ENCODE peak calls at places on chromosomes 3 and 15, in five cellular contexts. I is PC-3, G is transverse colon, W is upper lobe of right lung, L is left lung. D is an unnamed sample. For H3K9me3, the result is how much of the 10 kb centered on the place peaks cover.

GRCh38 chr3:46881819-46882376 is 4.4 kb downstream of the PTH1R start:
- DNase-seq in I (no peak), G (peak), W (no peak), L (no peak), D (no peak)

GRCh38 chr15:59138243-59138642 is 33.3 kb downstream of the CCNB2 start:
- DNase-seq in I (peak), G (peak), W (peak), L (no peak), D (peak)

GRCh38 chr15:69160976-69161877 is 792 bp downstream of the GLCE start:
- DNase-seq in I (peak), G (peak), W (peak), L (peak), D (peak)

GRCh38 chr3:132210476-132211346 is 106.5 kb upstream of the ACP3 start:
- DNase-seq in I (peak), G (peak), W (no peak), L (peak), D (no peak)

GRCh38 chr3:154244644-154245043 is 79.6 kb downstream of the DHX36 start:
- DNase-seq in I (peak), G (no peak), W (no peak), L (no peak), D (no peak)

GRCh38 chr15:92812271-92812670 is 87.9 kb upstream of the CHD2 start:
- DNase-seq in I (no peak), G (peak), W (no peak), L (no peak), D (no peak)

GRCh38 chr3:101036213-101036618 is 43.0 kb upstream of the ABI3BP start:
- DNase-seq in I (peak), G (no peak), W (no peak), L (no peak), D (no peak)

GRCh38 chr3:183494341-183494740 is 61.2 kb downstream of the KLHL6 start:
- DNase-seq in I (no peak), G (no peak), W (no peak), L (no peak), D (no peak)

GRCh38 chr3:131688370-131688769 is 185.6 kb upstream of the MRPL3 start:
- DNase-seq in I (peak), G (no peak), W (no peak), L (no peak), D (no peak)

GRCh38 chr3:148937477-148937876 is 53.9 kb upstream of the GYG1 start:
- DNase-seq in I (no peak), G (no peak), W (no peak), L (no peak), D (no peak)

GRCh38 chr15:29805043-29805707 is 17.1 kb downstream of the TJP1 start:
- DNase-seq in I (peak), G (no peak), W (no peak), L (no peak), D (no peak)

GRCh38 chr15:64651573-64652260 is 123.7 kb downstream of the RBPMS2 start:
- DNase-seq in I (peak), G (no peak), W (no peak), L (no peak), D (no peak)

GRCh38 chr3:195020921-195021320 is 250.0 kb downstream of the XXYLT1 start:
- DNase-seq in I (no peak), G (no peak), W (peak), L (no peak), D (no peak)

GRCh38 chr3:191246628-191247027 is 47.6 kb downstream of the OSTN start:
- DNase-seq in I (peak), G (no peak), W (no peak), L (no peak), D (no peak)

GRCh38 chr3:193016437-193016887 is 98.8 kb upstream of the MB21D2 start:
- DNase-seq in I (peak), G (no peak), W (peak), L (no peak), D (no peak)

GRCh38 chr3:39812537-39812936 is 3.1 kb downstream of the MYRIP start:
- DNase-seq in I (no peak), G (peak), W (no peak), L (no peak), D (no peak)

GRCh38 chr15:56813995-56814394 is 80.7 kb upstream of the ZNF280D start:
- DNase-seq in I (no peak), G (no peak), W (no peak), L (no peak), D (no peak)

GRCh38 chr15:70741677-70742293 is 21.6 kb downstream of the UACA start:
- DNase-seq in I (peak), G (no peak), W (no peak), L (no peak), D (no peak)

GRCh38 chr3:58124387-58124786 is 86.4 kb downstream of the DNASE1L3 start:
- DNase-seq in I (no peak), G (no peak), W (no peak), L (no peak), D (no peak)

GRCh38 chr3:117756580-117756979 is 1047.0 kb downstream of the TUSC7 start:
- DNase-seq in I (no peak), G (no peak), W (no peak), L (no peak), D (no peak)

GRCh38 chr3:43015572-43016512 is 36.7 kb downstream of the GASK1A start:
- DNase-seq in I (no peak), G (no peak), W (no peak), L (no peak), D (no peak)
- H3K9me3 ChIP-seq in I (under half), G (under half), W (under half), L (half or more), D (under half)

GRCh38 chr3:162799910-162800309 is 1303.3 kb downstream of the OTOL1 start:
- DNase-seq in I (peak), G (no peak), W (no peak), L (no peak), D (no peak)
- TF ChIP-seq CTCF in I (peak), G (no peak), W (no peak), L (no peak), D (no peak)

DNA sequence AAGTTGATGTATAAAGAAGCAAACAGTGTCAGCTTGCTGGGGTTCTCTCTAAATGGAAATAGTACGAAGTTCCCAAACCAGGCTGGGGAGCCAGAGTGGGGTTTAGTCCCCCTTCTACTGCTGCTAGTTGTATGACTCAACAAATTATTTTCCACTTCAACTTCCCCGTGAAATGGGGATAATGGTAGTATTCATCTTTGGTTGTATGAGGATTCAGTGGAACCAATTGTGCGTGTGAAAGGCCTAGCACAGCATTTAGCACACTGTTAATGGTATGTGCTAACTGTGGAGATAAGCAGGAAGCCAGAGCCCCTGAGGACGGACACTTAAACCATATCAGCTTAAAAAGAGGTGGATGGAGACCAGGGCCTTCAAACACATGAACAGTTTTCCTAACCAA is 4.2 kb downstream of the SORD start:
- DNase-seq in I (no peak), G (no peak), W (no peak), L (no peak), D (no peak)
- H3K9me3 ChIP-seq in I (under half), G (under half), W (under half), L (under half), D (under half)

GRCh38 chr3:72924055-72924454 is 36.2 kb downstream of the GXYLT2 start:
- DNase-seq in I (no peak), G (no peak), W (no peak), L (no peak), D (no peak)
- TF ChIP-seq CTCF in I (peak), G (no peak), W (no peak), L (no peak), D (no peak)

DNA sequence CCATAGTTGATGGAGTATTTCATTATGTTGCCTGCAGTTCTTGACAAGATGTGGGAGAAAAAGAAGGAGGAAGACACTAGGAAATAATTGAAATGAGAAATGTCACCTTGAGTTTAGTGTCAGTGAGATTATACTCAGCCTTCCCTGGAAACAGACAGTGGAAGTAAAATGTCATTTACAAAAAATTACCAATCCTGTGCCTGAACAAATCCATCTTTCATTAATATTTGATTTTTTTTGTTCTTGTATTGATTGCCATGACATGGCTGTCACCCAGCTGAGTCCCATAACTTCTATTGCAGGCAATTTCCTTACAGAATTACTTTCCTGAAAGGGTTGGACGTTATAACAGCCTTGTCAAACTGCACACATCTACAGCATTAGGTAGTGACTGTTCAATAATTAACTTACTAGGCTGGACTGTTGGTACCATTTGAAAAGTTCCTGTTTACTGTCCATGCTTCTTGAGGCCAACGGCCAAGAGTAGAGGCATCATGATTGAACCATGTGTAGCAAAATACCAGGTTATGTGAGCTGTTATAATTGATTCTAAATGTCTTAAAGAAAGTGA is 572.2 kb upstream of the LMCD1 start:
- DNase-seq in I (no peak), G (no peak), W (no peak), L (no peak), D (no peak)
- H3K9me3 ChIP-seq in I (under half), G (under half), W (under half), L (under half), D (under half)

GRCh38 chr15:79209116-79209515 is 73.4 kb upstream of the ANKRD34C start:
- DNase-seq in I (no peak), G (no peak), W (no peak), L (no peak), D (no peak)

GRCh38 chr15:79209690-79210089 is 72.8 kb upstream of the ANKRD34C start:
- DNase-seq in I (no peak), G (no peak), W (no peak), L (no peak), D (no peak)

GRCh38 chr15:79208179-79208578 is 74.3 kb upstream of the ANKRD34C start:
- DNase-seq in I (peak), G (no peak), W (no peak), L (no peak), D (no peak)

GRCh38 chr15:79213650-79214049 is 68.9 kb upstream of the ANKRD34C start:
- DNase-seq in I (no peak), G (no peak), W (no peak), L (no peak), D (no peak)

DNA sequence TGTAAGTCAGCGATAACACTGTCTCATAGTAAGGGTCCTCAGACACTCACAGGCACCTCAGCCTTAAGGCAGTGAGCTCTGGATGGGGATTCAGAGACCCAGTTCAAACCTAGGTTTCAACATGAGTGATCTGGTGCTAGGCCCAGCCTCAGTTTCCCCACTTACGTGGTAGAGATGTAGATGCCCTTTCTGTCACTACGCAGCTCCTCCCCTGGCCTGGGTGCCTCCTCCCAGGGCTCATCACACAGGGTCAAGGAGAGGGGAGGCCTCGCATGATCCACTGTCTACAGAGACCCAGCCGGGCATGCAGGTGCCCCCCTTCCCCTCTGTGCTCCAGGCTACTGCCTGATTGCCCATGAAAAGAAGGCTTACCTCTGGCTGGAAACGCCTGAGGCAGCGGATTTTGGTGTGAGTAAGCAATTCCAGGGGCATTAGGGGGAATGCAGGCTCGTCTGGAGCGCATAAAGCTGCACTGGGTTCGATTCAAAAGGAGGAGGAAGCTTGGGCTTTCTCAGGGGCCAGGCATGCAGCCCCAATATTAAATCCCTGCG is 69.9 kb upstream of the ANKRD34C start:
- DNase-seq in I (no peak), G (no peak), W (no peak), L (no peak), D (no peak)
- TF ChIP-seq CTCF in I (no peak), G (no peak), W (no peak), L (no peak), D (no peak)